ENCODE peak calls at places on chromosomes 12 and 14, in nine cellular contexts. H, F, X, G, M, O, A, E and T are unnamed samples.

GRCh38 chr14:59321184-59321952 is 132.9 kb downstream of the DAAM1 start:
- DNase-seq in E (no peak), F (peak), X (no peak), H (no peak), A (no peak), G (no peak), O (peak), M (no peak), T (peak)

GRCh38 chr12:67909091-67909531 is 80.1 kb upstream of the IFNG-AS1 start:
- DNase-seq in E (no peak), M (no peak), X (no peak), O (peak), G (no peak), H (no peak), A (no peak), F (peak), T (peak)

GRCh38 chr12:82968644-82969339 is 282.1 kb downstream of the TMTC2 start:
- DNase-seq in H (no peak), O (no peak), A (no peak), G (no peak), M (no peak), E (no peak), X (peak), F (no peak), T (no peak)

GRCh38 chr14:96165493-96166474 is 38.9 kb upstream of the BDKRB2 start:
- DNase-seq in E (no peak), H (no peak), M (no peak), A (no peak), G (no peak), F (no peak), X (no peak), O (no peak), T (no peak)

GRCh38 chr12:30828686-30829085 is 73.9 kb upstream of the CAPRIN2 start:
- DNase-seq in A (no peak), G (no peak), E (no peak), O (no peak), M (no peak), H (no peak), F (peak), X (no peak), T (no peak)

GRCh38 chr14:96204151-96205058 is at the start of gene BDKRB2:
- DNase-seq in O (peak), H (peak), M (peak), F (peak), A (peak), G (peak), X (peak), E (no peak), T (peak)

GRCh38 chr14:77458249-77458950 is 507 bp downstream of the AHSA1 start:
- DNase-seq in M (peak), A (no peak), O (peak), H (no peak), E (peak), F (peak), G (no peak), X (peak), T (peak)

GRCh38 chr12:52181757-52182156 is 10.1 kb downstream of the KRT80 start:
- DNase-seq in O (peak), G (no peak), M (no peak), E (no peak), F (peak), H (no peak), X (peak), A (no peak), T (peak)

GRCh38 chr12:55974308-55974724 is 438 bp downstream of the RAB5B start:
- DNase-seq in G (peak), A (peak), E (no peak), X (peak), M (peak), F (peak), O (peak), H (peak), T (peak)

GRCh38 chr14:52723514-52724359 is 6.2 kb upstream of the STYX start:
- DNase-seq in F (no peak), G (no peak), X (no peak), E (no peak), A (no peak), H (no peak), O (no peak), M (no peak), T (no peak)

GRCh38 chr12:68538722-68539614 is 71.7 kb upstream of the RAP1B start:
- DNase-seq in G (no peak), O (peak), E (peak), F (peak), M (peak), X (no peak), H (peak), A (peak), T (no peak)

GRCh38 chr14:52349731-52350130 is 35.6 kb downstream of the PTGER2 start:
- DNase-seq in O (no peak), G (no peak), X (no peak), M (no peak), E (no peak), F (no peak), H (no peak), A (no peak), T (no peak)

GRCh38 chr12:41943671-41944070 is 201.0 kb downstream of the GXYLT1 start:
- DNase-seq in M (peak), H (no peak), X (no peak), O (no peak), F (peak), E (no peak), A (no peak), G (no peak), T (no peak)

GRCh38 chr14:55340482-55340881 is 69.3 kb downstream of the FBXO34 start:
- DNase-seq in A (no peak), X (no peak), E (no peak), G (no peak), F (no peak), M (no peak), H (no peak), O (no peak), T (no peak)

GRCh38 chr12:17334784-17335183 is 728.8 kb upstream of the LMO3 start:
- DNase-seq in G (no peak), X (no peak), A (no peak), E (no peak), H (no peak), M (no peak), O (no peak), F (no peak), T (peak)

GRCh38 chr14:33539918-33540357 is 410.9 kb downstream of the EGLN3 start:
- DNase-seq in H (no peak), F (no peak), X (no peak), A (no peak), M (no peak), E (no peak), O (no peak), G (no peak), T (no peak)

GRCh38 chr14:65229431-65230286 is 127.3 kb upstream of the MAX start:
- DNase-seq in M (peak), X (peak), H (no peak), F (peak), E (peak), G (no peak), A (no peak), O (no peak), T (peak)

GRCh38 chr12:127145543-127145928 is 1121.4 kb upstream of the TMEM132C start:
- DNase-seq in E (no peak), A (no peak), M (no peak), G (no peak), X (no peak), O (no peak), F (no peak), H (no peak), T (no peak)

GRCh38 chr14:101227611-101228594 is 324.4 kb upstream of the RTL1 start:
- DNase-seq in E (peak), A (no peak), G (no peak), X (no peak), H (no peak), F (no peak), O (no peak), M (no peak), T (no peak)

GRCh38 chr14:92794547-92794941 is 439 bp downstream of the GOLGA5 start:
- DNase-seq in E (no peak), M (no peak), O (no peak), H (no peak), X (peak), G (no peak), A (no peak), F (peak), T (no peak)

GRCh38 chr14:70714055-70714550 is 72.4 kb downstream of the TTC9 start:
- DNase-seq in E (no peak), M (peak), G (no peak), X (peak), F (peak), O (peak), A (no peak), H (no peak), T (peak)

GRCh38 chr12:108845696-108846095 is 11.7 kb downstream of the SSH1 start:
- DNase-seq in E (no peak), H (no peak), G (no peak), A (no peak), O (no peak), M (no peak), F (no peak), X (no peak), T (no peak)

GRCh38 chr12:87678453-87678852 is 350.7 kb downstream of the C12orf50 start:
- DNase-seq in X (no peak), A (no peak), F (peak), H (no peak), M (no peak), O (peak), G (no peak), E (no peak), T (no peak)

GRCh38 chr14:75417674-75418073 is 10.1 kb upstream of the JDP2 start:
- DNase-seq in G (no peak), E (no peak), O (no peak), A (no peak), H (peak), F (peak), M (no peak), X (no peak), T (no peak)

GRCh38 chr12:6927379-6927991 is at the start of gene ATN1:
- DNase-seq in M (peak), H (peak), X (peak), O (peak), E (peak), G (peak), F (peak), A (peak), T (no peak)

GRCh38 chr12:100959481-100959880 is 164.9 kb downstream of the ANO4 start:
- DNase-seq in H (no peak), M (no peak), A (no peak), O (peak), E (no peak), F (peak), G (no peak), X (no peak), T (no peak)

GRCh38 chr14:51165415-51165814 is 70.5 kb upstream of the TRIM9 start:
- DNase-seq in F (peak), X (no peak), G (no peak), H (no peak), A (no peak), M (no peak), E (no peak), O (no peak), T (no peak)

GRCh38 chr12:114192549-114192948 is 213.4 kb downstream of the TBX5 start:
- DNase-seq in H (no peak), G (no peak), M (no peak), A (no peak), X (no peak), E (no peak), O (no peak), F (no peak), T (no peak)

GRCh38 chr14:64581817-64582216 is 32.1 kb downstream of the PPP1R36 start:
- DNase-seq in H (peak), E (no peak), F (no peak), G (no peak), M (no peak), A (no peak), O (no peak), X (no peak), T (no peak)

GRCh38 chr12:68001486-68002466 is 12.5 kb downstream of the IFNG-AS1 start:
- DNase-seq in A (no peak), M (no peak), X (no peak), O (no peak), E (no peak), H (no peak), G (no peak), F (no peak), T (no peak)

GRCh38 chr12:123917337-123917850 is 55.2 kb downstream of the CCDC92 start:
- DNase-seq in X (no peak), G (no peak), A (no peak), F (no peak), M (no peak), O (no peak), H (no peak), E (no peak), T (no peak)

DNA sequence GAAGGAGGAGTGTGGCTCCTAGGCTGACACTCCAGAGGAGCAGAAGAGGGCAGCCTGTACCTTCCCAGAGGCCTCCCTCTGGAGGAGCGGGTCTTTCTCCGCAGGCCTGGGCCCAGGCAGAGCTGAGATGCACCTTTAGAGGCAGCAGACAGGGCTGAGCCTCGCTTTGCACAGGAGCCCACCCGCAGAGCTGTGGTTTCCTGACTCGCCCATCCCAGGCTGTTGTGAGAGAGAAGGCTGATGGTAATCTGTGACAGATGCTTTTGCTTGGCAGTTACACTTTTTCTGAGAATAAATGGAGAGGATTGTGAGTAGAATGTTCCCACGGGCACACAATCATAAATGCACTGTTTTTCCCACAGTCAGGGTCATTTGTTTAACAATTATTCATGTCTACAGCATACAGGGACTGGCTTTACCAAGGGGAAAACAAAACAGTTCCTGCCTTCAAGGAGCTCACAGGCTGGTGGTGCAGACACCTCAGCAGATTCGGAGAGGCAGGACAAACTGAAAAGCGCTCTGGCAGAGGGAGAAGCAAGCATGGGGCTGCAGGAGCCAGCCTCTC is 13.9 kb downstream of the EVL start:
- DNase-seq in M (peak), H (no peak), X (peak), A (no peak), O (peak), G (no peak), E (peak), F (peak), T (no peak)
- H3K27ac ChIP-seq in M (peak), H (peak), X (peak), A (no peak), O (peak), G (peak), E (peak), F (peak), T (peak)

GRCh38 chr14:30389134-30389900 is 169.6 kb upstream of the G2E3 start:
- DNase-seq in O (no peak), X (no peak), E (no peak), A (no peak), H (no peak), M (no peak), G (no peak), F (peak), T (peak)
- TF ChIP-seq CTCF in O (no peak), X (no peak), E (no peak), A (no peak), H (no peak), M (no peak), G (no peak), F (no peak), T (no peak)

DNA sequence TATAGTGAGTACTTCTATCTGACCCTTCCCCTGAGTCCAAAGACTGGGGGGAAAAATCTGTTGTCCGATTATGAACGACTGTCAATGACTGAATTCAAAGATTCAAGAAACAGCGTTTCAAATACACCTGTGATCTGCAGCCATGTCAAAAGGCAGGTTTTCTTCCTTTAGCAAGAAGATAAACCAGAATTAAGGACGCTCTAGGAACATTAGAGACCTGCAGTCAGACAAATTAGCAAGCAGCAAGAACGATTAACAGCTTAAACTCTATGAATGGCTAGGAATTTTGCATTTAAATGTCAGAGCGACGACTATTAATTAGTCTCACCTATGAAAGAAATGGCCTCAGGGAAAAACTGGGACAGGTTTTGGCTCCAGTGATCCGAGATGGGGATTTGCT is 2.0 kb downstream of the DUSP6 start:
- DNase-seq in A (no peak), O (no peak), E (no peak), G (no peak), M (no peak), H (no peak), F (no peak), X (no peak), T (no peak)
- H3K27ac ChIP-seq in A (peak), O (peak), E (no peak), G (peak), M (peak), H (peak), F (peak), X (peak), T (peak)

GRCh38 chr14:41642402-41643195 is 35.9 kb downstream of the LRFN5 start:
- DNase-seq in F (no peak), O (no peak), H (no peak), A (no peak), X (no peak), M (no peak), E (no peak), G (no peak), T (no peak)

GRCh38 chr14:41641690-41642089 is 35.0 kb downstream of the LRFN5 start:
- DNase-seq in M (no peak), H (no peak), X (no peak), O (no peak), A (no peak), E (no peak), F (no peak), G (no peak), T (no peak)

GRCh38 chr14:41636492-41637392 is 30.1 kb downstream of the LRFN5 start:
- DNase-seq in G (no peak), E (no peak), O (no peak), A (no peak), H (no peak), F (peak), M (no peak), X (no peak), T (no peak)
- TF ChIP-seq CTCF in G (no peak), E (no peak), O (peak), A (no peak), H (no peak), F (no peak), M (no peak), X (no peak), T (no peak)

DNA sequence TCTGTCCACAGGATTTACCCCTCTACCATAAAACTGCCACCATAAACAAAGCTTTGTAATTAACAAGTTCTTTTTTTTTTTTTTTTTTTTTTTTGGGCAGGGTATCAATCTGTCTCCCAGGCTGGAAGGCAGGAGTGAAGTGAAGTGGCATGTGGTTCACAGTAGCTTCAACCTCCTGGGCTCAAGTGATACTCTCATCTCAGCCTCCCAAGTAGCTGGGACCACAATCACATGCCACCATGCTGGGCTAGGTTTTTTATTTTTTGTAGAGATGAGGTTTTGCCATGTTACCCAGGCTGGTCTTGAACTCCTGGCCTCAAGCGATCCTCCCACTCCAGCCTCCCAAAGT is 61.1 kb upstream of the NUDT4 start:
- DNase-seq in H (no peak), O (no peak), M (no peak), F (no peak), X (no peak), A (no peak), E (no peak), G (no peak), T (no peak)
- H3K27ac ChIP-seq in H (no peak), O (no peak), M (no peak), F (no peak), X (no peak), A (no peak), E (no peak), G (no peak), T (no peak)

GRCh38 chr12:54159140-54159539 is 29.6 kb downstream of the SMUG1 start:
- DNase-seq in X (peak), O (no peak), M (peak), A (no peak), E (no peak), H (no peak), G (no peak), F (no peak), T (peak)
- TF ChIP-seq CTCF in X (no peak), O (no peak), M (no peak), A (no peak), E (no peak), H (no peak), G (no peak), F (no peak), T (no peak)